ENCODE peak calls at places on chromosomes 13 and 19, in seven cellular contexts. One of them, this sample, is unnamed.
A peak's percentile ranks its signal among the peaks of the same experiment; 100 is the strongest.

GRCh38 chr13:97058417-97058816 is 64.1 kb upstream of the OXGR1 start:
- DNase-seq in activated CD4-positive, alpha-beta T cell treated with anti-CD3 and anti-CD28 coated beads, Interleukin-2, amount 50 U/mL, for 24 hours: no peak
- DNase-seq in AG20443: no peak
- DNase-seq in T-cell: no peak
- DNase-seq in brain microvascular endothelial cell: no peak
- DNase-seq in AG10803: no peak
- DNase-seq in NCI-H1092 treated with DMSO at 0.1 percent for 48 hours: no peak
- DNase-seq in this sample: no peak

GRCh38 chr19:18515959-18516358 is 5.9 kb downstream of the ELL start:
- DNase-seq in activated CD4-positive, alpha-beta T cell treated with anti-CD3 and anti-CD28 coated beads, Interleukin-2, amount 50 U/mL, for 24 hours: no peak
- DNase-seq in brain microvascular endothelial cell: no peak
- DNase-seq in AG10803: no peak
- DNase-seq in NCI-H1092 treated with DMSO at 0.1 percent for 48 hours: no peak
- DNase-seq in T-cell: no peak
- DNase-seq in AG20443: no peak
- DNase-seq in this sample: no peak

GRCh38 chr13:33052446-33052845 is 36.2 kb downstream of the KL start:
- DNase-seq in brain microvascular endothelial cell: no peak
- DNase-seq in T-cell: no peak
- DNase-seq in activated CD4-positive, alpha-beta T cell treated with anti-CD3 and anti-CD28 coated beads, Interleukin-2, amount 50 U/mL, for 24 hours: no peak
- DNase-seq in AG20443: peak; percentile 69
- DNase-seq in NCI-H1092 treated with DMSO at 0.1 percent for 48 hours: no peak
- DNase-seq in AG10803: peak; percentile 79
- DNase-seq in this sample: no peak

GRCh38 chr19:33434886-33435705 is 61.6 kb downstream of the CEBPG start:
- DNase-seq in T-cell: no peak
- DNase-seq in NCI-H1092 treated with DMSO at 0.1 percent for 48 hours: no peak
- DNase-seq in brain microvascular endothelial cell: peak; percentile 8
- DNase-seq in activated CD4-positive, alpha-beta T cell treated with anti-CD3 and anti-CD28 coated beads, Interleukin-2, amount 50 U/mL, for 24 hours: no peak
- DNase-seq in AG10803: peak; percentile 20
- DNase-seq in AG20443: peak; percentile 65
- DNase-seq in this sample: peak; percentile 40

GRCh38 chr13:47216176-47216822 is 319.4 kb upstream of the HTR2A start:
- DNase-seq in brain microvascular endothelial cell: no peak
- DNase-seq in AG10803: peak; percentile 55
- DNase-seq in T-cell: no peak
- DNase-seq in activated CD4-positive, alpha-beta T cell treated with anti-CD3 and anti-CD28 coated beads, Interleukin-2, amount 50 U/mL, for 24 hours: no peak
- DNase-seq in NCI-H1092 treated with DMSO at 0.1 percent for 48 hours: no peak
- DNase-seq in AG20443: peak; percentile 14
- DNase-seq in this sample: no peak

GRCh38 chr19:4051175-4052101 is 15.3 kb downstream of the ZBTB7A start:
- DNase-seq in AG10803: peak; percentile 66
- DNase-seq in AG20443: peak; percentile 83
- DNase-seq in brain microvascular endothelial cell: peak; percentile 31
- DNase-seq in T-cell: no peak
- DNase-seq in activated CD4-positive, alpha-beta T cell treated with anti-CD3 and anti-CD28 coated beads, Interleukin-2, amount 50 U/mL, for 24 hours: no peak
- DNase-seq in NCI-H1092 treated with DMSO at 0.1 percent for 48 hours: no peak
- DNase-seq in this sample: no peak

GRCh38 chr13:66950666-66951065 is 279.5 kb downstream of the PCDH9 start:
- DNase-seq in NCI-H1092 treated with DMSO at 0.1 percent for 48 hours: no peak
- DNase-seq in T-cell: no peak
- DNase-seq in AG10803: no peak
- DNase-seq in AG20443: no peak
- DNase-seq in brain microvascular endothelial cell: no peak
- DNase-seq in activated CD4-positive, alpha-beta T cell treated with anti-CD3 and anti-CD28 coated beads, Interleukin-2, amount 50 U/mL, for 24 hours: no peak
- DNase-seq in this sample: no peak

GRCh38 chr19:17942582-17943283 is 9.9 kb downstream of the CCDC124 start:
- DNase-seq in T-cell: no peak
- DNase-seq in brain microvascular endothelial cell: no peak
- DNase-seq in AG20443: no peak
- DNase-seq in activated CD4-positive, alpha-beta T cell treated with anti-CD3 and anti-CD28 coated beads, Interleukin-2, amount 50 U/mL, for 24 hours: no peak
- DNase-seq in NCI-H1092 treated with DMSO at 0.1 percent for 48 hours: no peak
- DNase-seq in AG10803: no peak
- DNase-seq in this sample: no peak

GRCh38 chr13:98782654-98783053 is 30.2 kb upstream of the SLC15A1 start:
- DNase-seq in AG20443: no peak
- DNase-seq in brain microvascular endothelial cell: peak; percentile 14
- DNase-seq in T-cell: no peak
- DNase-seq in AG10803: peak; percentile 19
- DNase-seq in NCI-H1092 treated with DMSO at 0.1 percent for 48 hours: no peak
- DNase-seq in activated CD4-positive, alpha-beta T cell treated with anti-CD3 and anti-CD28 coated beads, Interleukin-2, amount 50 U/mL, for 24 hours: no peak
- DNase-seq in this sample: no peak

GRCh38 chr19:34988119-34988518 is 12.0 kb upstream of the GRAMD1A start:
- DNase-seq in brain microvascular endothelial cell: no peak
- DNase-seq in activated CD4-positive, alpha-beta T cell treated with anti-CD3 and anti-CD28 coated beads, Interleukin-2, amount 50 U/mL, for 24 hours: no peak
- DNase-seq in NCI-H1092 treated with DMSO at 0.1 percent for 48 hours: no peak
- DNase-seq in AG10803: no peak
- DNase-seq in AG20443: no peak
- DNase-seq in T-cell: no peak
- DNase-seq in this sample: no peak

GRCh38 chr13:77397636-77398035 is 70.7 kb upstream of the MYCBP2 start:
- DNase-seq in T-cell: no peak
- DNase-seq in activated CD4-positive, alpha-beta T cell treated with anti-CD3 and anti-CD28 coated beads, Interleukin-2, amount 50 U/mL, for 24 hours: no peak
- DNase-seq in brain microvascular endothelial cell: no peak
- DNase-seq in AG20443: peak; percentile 18
- DNase-seq in NCI-H1092 treated with DMSO at 0.1 percent for 48 hours: no peak
- DNase-seq in AG10803: peak; percentile 46
- DNase-seq in this sample: no peak

GRCh38 chr13:114001331-114002008 is 27.6 kb upstream of the C13orf46 start:
- DNase-seq in AG10803: no peak
- DNase-seq in NCI-H1092 treated with DMSO at 0.1 percent for 48 hours: no peak
- DNase-seq in AG20443: no peak
- DNase-seq in T-cell: no peak
- DNase-seq in activated CD4-positive, alpha-beta T cell treated with anti-CD3 and anti-CD28 coated beads, Interleukin-2, amount 50 U/mL, for 24 hours: no peak
- DNase-seq in brain microvascular endothelial cell: no peak
- DNase-seq in this sample: no peak

GRCh38 chr13:36450534-36450933 is 18.2 kb downstream of the CCNA1 start:
- DNase-seq in T-cell: no peak
- DNase-seq in AG10803: no peak
- DNase-seq in AG20443: no peak
- DNase-seq in activated CD4-positive, alpha-beta T cell treated with anti-CD3 and anti-CD28 coated beads, Interleukin-2, amount 50 U/mL, for 24 hours: no peak
- DNase-seq in brain microvascular endothelial cell: no peak
- DNase-seq in NCI-H1092 treated with DMSO at 0.1 percent for 48 hours: no peak
- DNase-seq in this sample: no peak

GRCh38 chr19:6970021-6970420 is 51.2 kb downstream of the MBD3L2B start:
- DNase-seq in T-cell: no peak
- DNase-seq in AG10803: no peak
- DNase-seq in brain microvascular endothelial cell: no peak
- DNase-seq in AG20443: no peak
- DNase-seq in NCI-H1092 treated with DMSO at 0.1 percent for 48 hours: no peak
- DNase-seq in activated CD4-positive, alpha-beta T cell treated with anti-CD3 and anti-CD28 coated beads, Interleukin-2, amount 50 U/mL, for 24 hours: no peak
- DNase-seq in this sample: no peak